ENCODE peak calls at places on chromosomes 6 and 20, in six cellular contexts. One of them, this sample, is unnamed.

GRCh38 chr6:41411961-41412360 is 76.6 kb downstream of the NCR2 start:
- DNase-seq in upper lobe of right lung: no peak
- DNase-seq in GM19239: no peak
- DNase-seq in NCI-H748 treated with DMSO at 0.1 percent for 48 hours: no peak
- DNase-seq in AG10803: no peak
- DNase-seq in activated gamma-delta T cell treated with Interleukin-2 at 50 U/mL for 16 hours: no peak
- DNase-seq in this sample: no peak

GRCh38 chr20:11003341-11003740 is 329.5 kb upstream of the JAG1 start:
- DNase-seq in upper lobe of right lung: no peak
- DNase-seq in NCI-H748 treated with DMSO at 0.1 percent for 48 hours: no peak
- DNase-seq in GM19239: no peak
- DNase-seq in activated gamma-delta T cell treated with Interleukin-2 at 50 U/mL for 16 hours: no peak
- DNase-seq in AG10803: no peak
- DNase-seq in this sample: no peak

GRCh38 chr6:144447487-144447886 is 162.4 kb downstream of the UTRN start:
- DNase-seq in AG10803: peak; percentile 34
- DNase-seq in NCI-H748 treated with DMSO at 0.1 percent for 48 hours: no peak
- DNase-seq in upper lobe of right lung: no peak
- DNase-seq in GM19239: no peak
- DNase-seq in activated gamma-delta T cell treated with Interleukin-2 at 50 U/mL for 16 hours: no peak
- DNase-seq in this sample: no peak

GRCh38 chr6:125285936-125286335 is 15.8 kb downstream of the HDDC2 start:
- DNase-seq in upper lobe of right lung: no peak
- DNase-seq in activated gamma-delta T cell treated with Interleukin-2 at 50 U/mL for 16 hours: no peak
- DNase-seq in AG10803: no peak
- DNase-seq in NCI-H748 treated with DMSO at 0.1 percent for 48 hours: no peak
- DNase-seq in GM19239: no peak
- DNase-seq in this sample: no peak

GRCh38 chr6:15538766-15539165 is 124.1 kb downstream of the DTNBP1 start:
- DNase-seq in AG10803: no peak
- DNase-seq in activated gamma-delta T cell treated with Interleukin-2 at 50 U/mL for 16 hours: no peak
- DNase-seq in upper lobe of right lung: no peak
- DNase-seq in NCI-H748 treated with DMSO at 0.1 percent for 48 hours: no peak
- DNase-seq in GM19239: no peak
- DNase-seq in this sample: no peak

GRCh38 chr20:7094438-7094997 is 327.0 kb downstream of the BMP2 start:
- DNase-seq in upper lobe of right lung: no peak
- DNase-seq in AG10803: no peak
- DNase-seq in activated gamma-delta T cell treated with Interleukin-2 at 50 U/mL for 16 hours: no peak
- DNase-seq in NCI-H748 treated with DMSO at 0.1 percent for 48 hours: peak; percentile 96
- DNase-seq in GM19239: peak; percentile 10
- DNase-seq in this sample: peak; percentile 66

GRCh38 chr6:116406678-116407345 is 36.1 kb downstream of the DSE start:
- DNase-seq in upper lobe of right lung: no peak
- DNase-seq in activated gamma-delta T cell treated with Interleukin-2 at 50 U/mL for 16 hours: no peak
- DNase-seq in NCI-H748 treated with DMSO at 0.1 percent for 48 hours: no peak
- DNase-seq in AG10803: peak; percentile 47
- DNase-seq in GM19239: no peak
- DNase-seq in this sample: no peak

GRCh38 chr6:132227937-132228336 is 173.3 kb downstream of the MOXD1 start:
- DNase-seq in GM19239: no peak
- DNase-seq in upper lobe of right lung: no peak
- DNase-seq in NCI-H748 treated with DMSO at 0.1 percent for 48 hours: no peak
- DNase-seq in AG10803: no peak
- DNase-seq in activated gamma-delta T cell treated with Interleukin-2 at 50 U/mL for 16 hours: no peak
- DNase-seq in this sample: no peak

GRCh38 chr20:57672953-57673575 is 36.8 kb downstream of the PMEPA1 start:
- DNase-seq in upper lobe of right lung: no peak
- DNase-seq in activated gamma-delta T cell treated with Interleukin-2 at 50 U/mL for 16 hours: no peak
- DNase-seq in GM19239: no peak
- DNase-seq in NCI-H748 treated with DMSO at 0.1 percent for 48 hours: no peak
- DNase-seq in AG10803: peak; percentile 45
- DNase-seq in this sample: no peak

GRCh38 chr6:90135672-90136071 is 161.0 kb downstream of the BACH2 start:
- DNase-seq in GM19239: no peak
- DNase-seq in NCI-H748 treated with DMSO at 0.1 percent for 48 hours: no peak
- DNase-seq in upper lobe of right lung: no peak
- DNase-seq in activated gamma-delta T cell treated with Interleukin-2 at 50 U/mL for 16 hours: no peak
- DNase-seq in AG10803: peak; percentile 69
- DNase-seq in this sample: no peak

This sample was measured in NCI-H146.